ENCODE peak calls at places on chromosomes 13 and 19, in nine cellular contexts. Q is effector memory CD8-positive, alpha-beta T cell; W is activated naive CD4-positive, alpha-beta T cell treated with Interleukin-2 at 50 U/mL for 16 hours; F is left ventricle myocardium inferior; A is NB4; N is GM23338; C is EL; L is thoracic aorta; O is stimulated activated naive CD4-positive, alpha-beta T cell. T is an unnamed sample.

GRCh38 chr13:86201477-86201876 is 402.3 kb upstream of the SLITRK6 start:
- DNase-seq in O (no peak), A (no peak), N (no peak), C (no peak), F (no peak), L (no peak), Q (no peak), W (no peak), T (no peak)

GRCh38 chr19:43354305-43354627 is 780 bp downstream of the CD177 start:
- DNase-seq in F (no peak), W (no peak), O (no peak), A (no peak), C (no peak), L (no peak), Q (no peak), N (peak), T (no peak)

GRCh38 chr19:33421368-33421767 is 47.9 kb downstream of the CEBPG start:
- DNase-seq in N (no peak), Q (no peak), L (no peak), A (no peak), O (no peak), W (no peak), F (no peak), C (no peak), T (no peak)

GRCh38 chr13:80604094-80604493 is 263.2 kb upstream of the SPRY2 start:
- DNase-seq in N (peak), Q (no peak), C (no peak), W (no peak), F (peak), A (no peak), O (no peak), L (no peak), T (no peak)

GRCh38 chr13:104389722-104390121 is 1323.5 kb upstream of the SLC10A2 start:
- DNase-seq in C (no peak), A (peak), L (no peak), O (no peak), W (no peak), N (no peak), Q (no peak), F (no peak), T (no peak)

GRCh38 chr13:23866420-23867026 is 22.7 kb downstream of the MIPEP start:
- DNase-seq in F (no peak), L (no peak), A (no peak), W (no peak), Q (no peak), O (no peak), C (no peak), N (no peak), T (no peak)

GRCh38 chr19:51566489-51567100 is 4.5 kb upstream of the ZNF175 start:
- DNase-seq in W (no peak), N (no peak), C (peak), A (peak), L (no peak), Q (no peak), O (no peak), F (no peak), T (no peak)

GRCh38 chr13:28753946-28754345 is 35.2 kb upstream of the SLC46A3 start:
- DNase-seq in Q (no peak), A (no peak), W (no peak), F (no peak), N (no peak), O (no peak), L (no peak), C (no peak), T (no peak)